ENCODE peak calls at places on chromosome 18, in eight cellular contexts. P, A, M, I, Q, G, S and Y are unnamed samples. For H3K36me3, the result is how much of the 10 kb centered on the place peaks cover.

GRCh38 chr18:73749304-73749703 is 398.3 kb downstream of the FBXO15 start:
- DNase-seq in I (no peak), Q (no peak), S (no peak), P (no peak), M (no peak), A (no peak), G (no peak), Y (no peak)

GRCh38 chr18:28045176-28045810 is 131.6 kb downstream of the CDH2 start:
- DNase-seq in M (peak), Q (no peak), P (no peak), G (no peak), I (no peak), S (no peak), A (peak), Y (no peak)

GRCh38 chr18:10081477-10081876 is 167.7 kb downstream of the VAPA start:
- DNase-seq in I (no peak), G (no peak), Q (no peak), M (peak), A (no peak), S (no peak), P (no peak), Y (no peak)

GRCh38 chr18:4797286-4797685 is 342.2 kb upstream of the DLGAP1 start:
- DNase-seq in G (no peak), I (no peak), S (no peak), M (no peak), P (no peak), A (no peak), Q (no peak), Y (no peak)

GRCh38 chr18:25005602-25006375 is 346.2 kb downstream of the ZNF521 start:
- DNase-seq in Q (no peak), M (peak), S (no peak), G (no peak), A (no peak), P (no peak), I (no peak), Y (no peak)

GRCh38 chr18:6747646-6748045 is 18.1 kb downstream of the ARHGAP28 start:
- DNase-seq in A (peak), S (no peak), I (peak), G (no peak), Q (no peak), M (peak), P (no peak), Y (no peak)

GRCh38 chr18:45856526-45856925 is 31.1 kb downstream of the SIGLEC15 start:
- DNase-seq in G (no peak), Q (no peak), S (no peak), M (peak), I (no peak), A (no peak), P (no peak), Y (no peak)

GRCh38 chr18:47619771-47620170 is 310.7 kb downstream of the SMAD2 start:
- DNase-seq in P (no peak), G (no peak), I (no peak), A (no peak), S (no peak), Q (no peak), M (no peak), Y (no peak)

GRCh38 chr18:48754559-48754958 is 196.2 kb downstream of the SMAD7 start:
- DNase-seq in A (no peak), S (no peak), I (no peak), G (no peak), P (no peak), M (no peak), Q (no peak), Y (no peak)

GRCh38 chr18:38353149-38353548 is 787.6 kb upstream of the CELF4 start:
- DNase-seq in A (no peak), I (no peak), M (no peak), S (no peak), Q (no peak), G (no peak), P (no peak), Y (no peak)

GRCh38 chr18:61443311-61443710 is 110.1 kb downstream of the CDH20 start:
- DNase-seq in P (no peak), M (no peak), S (no peak), G (no peak), Q (no peak), I (no peak), A (no peak), Y (no peak)

GRCh38 chr18:5982332-5982731 is 87.0 kb upstream of the TMEM200C start:
- DNase-seq in A (no peak), M (no peak), G (no peak), I (no peak), S (no peak), Q (no peak), P (no peak), Y (no peak)

GRCh38 chr18:3892141-3892540 is 442.2 kb downstream of the TGIF1 start:
- DNase-seq in G (no peak), Q (no peak), I (no peak), M (no peak), S (no peak), A (no peak), P (no peak), Y (no peak)

GRCh38 chr18:5058768-5059539 is 138.1 kb downstream of the AKAIN1 start:
- DNase-seq in A (no peak), I (no peak), S (no peak), Q (no peak), G (no peak), P (no peak), M (no peak), Y (no peak)

GRCh38 chr18:4134691-4135090 is 320.4 kb downstream of the DLGAP1 start:
- DNase-seq in Q (no peak), S (no peak), A (no peak), G (no peak), M (no peak), P (no peak), I (no peak), Y (no peak)

GRCh38 chr18:55301196-55301540 is 286.8 kb downstream of the TCF4 start:
- DNase-seq in G (no peak), S (no peak), P (no peak), M (no peak), A (no peak), I (no peak), Q (no peak), Y (no peak)

GRCh38 chr18:46452820-46453219 is 204.2 kb downstream of the LOXHD1 start:
- DNase-seq in S (no peak), I (peak), P (no peak), M (no peak), A (peak), G (no peak), Q (no peak), Y (no peak)

GRCh38 chr18:69000366-69000765 is 202.5 kb downstream of the CCDC102B start:
- DNase-seq in S (no peak), Q (no peak), M (peak), I (no peak), A (no peak), P (no peak), G (no peak), Y (no peak)

GRCh38 chr18:74381621-74382350 is 66.1 kb downstream of the C18orf63 start:
- DNase-seq in P (no peak), Q (no peak), M (no peak), I (no peak), G (no peak), S (no peak), A (no peak), Y (peak)

GRCh38 chr18:23763343-23763742 is 74.1 kb downstream of the LAMA3 start:
- DNase-seq in G (no peak), S (no peak), Q (no peak), I (no peak), P (no peak), A (no peak), M (no peak), Y (no peak)

GRCh38 chr18:24138281-24138883 is 480 bp upstream of the CABYR start:
- DNase-seq in P (no peak), A (no peak), G (no peak), S (no peak), M (peak), I (no peak), Q (no peak), Y (no peak)

GRCh38 chr18:74288730-74289129 is 3.0 kb downstream of the CYB5A start:
- DNase-seq in Q (no peak), I (no peak), A (peak), G (no peak), M (no peak), P (no peak), S (no peak), Y (no peak)

GRCh38 chr18:61972389-61973264 is 79.8 kb upstream of the RNF152 start:
- DNase-seq in Q (no peak), A (no peak), M (no peak), I (no peak), S (no peak), G (no peak), P (no peak), Y (no peak)

GRCh38 chr18:5900249-5900648 is 4.9 kb upstream of the TMEM200C start:
- DNase-seq in Q (no peak), G (no peak), A (peak), I (no peak), M (no peak), S (no peak), P (no peak), Y (no peak)

GRCh38 chr18:35935805-35936204 is 36.7 kb upstream of the RMP24 start:
- DNase-seq in Q (no peak), P (no peak), G (no peak), M (no peak), A (no peak), S (no peak), I (no peak), Y (no peak)

GRCh38 chr18:11889284-11889683 is 18.8 kb downstream of the MPPE1 start:
- DNase-seq in A (no peak), P (no peak), S (no peak), M (no peak), I (no peak), G (no peak), Q (no peak), Y (no peak)

GRCh38 chr18:11887305-11888262 is 20.5 kb downstream of the MPPE1 start:
- DNase-seq in I (no peak), M (no peak), Q (no peak), A (peak), S (no peak), G (no peak), P (no peak), Y (peak)

GRCh38 chr18:11886629-11887028 is 21.5 kb downstream of the MPPE1 start:
- DNase-seq in M (no peak), S (no peak), A (no peak), I (no peak), Q (no peak), G (no peak), P (no peak), Y (no peak)

GRCh38 chr18:11888726-11889125 is 19.4 kb downstream of the MPPE1 start:
- DNase-seq in I (no peak), S (no peak), A (no peak), Q (no peak), G (no peak), M (no peak), P (no peak), Y (no peak)

DNA sequence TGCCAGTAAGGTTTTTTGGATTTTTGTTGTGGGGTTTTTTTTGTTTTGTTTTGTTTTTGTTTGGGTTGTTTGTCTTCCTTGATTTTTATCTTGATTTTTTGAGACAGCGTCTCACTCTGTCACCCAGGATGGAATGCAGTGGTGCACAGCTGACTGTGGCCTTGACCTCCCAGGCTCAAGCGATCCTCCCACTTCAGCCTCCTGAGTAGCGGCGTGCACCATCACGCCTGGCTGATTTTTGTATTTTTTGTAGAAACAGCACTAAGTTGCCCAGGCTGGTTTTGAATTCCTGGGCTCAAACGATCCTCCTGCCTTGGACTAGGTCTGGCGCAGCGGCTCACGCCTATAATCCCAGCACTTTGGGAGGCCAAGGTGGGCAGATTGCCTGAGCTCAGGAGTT is 16.4 kb downstream of the MPPE1 start:
- DNase-seq in Q (no peak), A (no peak), G (no peak), P (no peak), M (no peak), S (no peak), I (no peak), Y (no peak)
- H3K36me3 ChIP-seq in Q (under half), A (under half), G (half or more), P (under half), M (under half), S (under half), I (under half), Y (under half)

GRCh38 chr18:39952816-39953215 is 2002.2 kb upstream of the PIK3C3 start:
- DNase-seq in M (no peak), A (no peak), I (no peak), S (no peak), P (no peak), G (no peak), Q (no peak), Y (no peak)
- H3K36me3 ChIP-seq in M (under half), A (under half), I (under half), S (under half), P (under half), G (under half), Q (under half), Y (under half)

DNA sequence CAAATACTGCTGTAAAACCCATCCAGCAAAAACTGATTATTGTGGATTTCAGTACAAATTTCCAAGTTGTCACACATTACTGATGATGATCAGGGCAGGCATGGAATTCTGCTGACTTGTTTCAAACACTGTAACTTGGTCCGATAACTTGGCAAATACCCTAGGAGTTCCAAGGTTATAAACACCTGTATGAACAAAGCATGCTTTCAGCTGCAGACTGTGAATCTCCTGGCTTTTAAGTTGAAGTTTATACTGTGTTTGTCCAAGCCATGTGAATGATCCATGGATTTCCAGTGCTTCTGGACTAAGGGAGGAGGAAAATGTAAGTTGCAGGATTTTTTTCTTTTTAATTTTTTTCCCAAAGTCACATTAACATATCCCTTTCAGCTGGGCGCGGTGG is 70.0 kb upstream of the SLC25A52 start:
- DNase-seq in Q (no peak), A (no peak), G (no peak), M (no peak), I (no peak), S (no peak), P (no peak), Y (no peak)
- H3K36me3 ChIP-seq in Q (under half), A (under half), G (under half), M (under half), I (under half), S (under half), P (under half), Y (under half)

GRCh38 chr18:12722731-12723130 is 19.9 kb downstream of the PSMG2 start:
- DNase-seq in S (no peak), A (no peak), M (no peak), Q (no peak), G (no peak), P (no peak), I (no peak), Y (no peak)
- H3K36me3 ChIP-seq in S (half or more), A (under half), M (under half), Q (under half), G (half or more), P (under half), I (under half), Y (under half)

GRCh38 chr18:63119647-63120046 is 199.9 kb downstream of the BCL2 start:
- DNase-seq in I (peak), M (peak), S (no peak), G (no peak), P (no peak), Q (no peak), A (peak), Y (peak)
- H3K36me3 ChIP-seq in I (under half), M (under half), S (under half), G (under half), P (under half), Q (under half), A (under half), Y (under half)